ENCODE peak calls at places on chromosomes 11 and 22, in four cellular contexts. C is AG09309, P is fibroblast of the aortic adventitia, S is AG10803. K is an unnamed sample.

GRCh38 chr22:43955883-43956286 is 643 bp downstream of the SAMM50 start:
- DNase-seq in C (no peak), P (peak; percentile 51), S (peak; percentile 12), K (no peak)

GRCh38 chr11:116929393-116930090 is 92.1 kb upstream of the APOA1 start:
- DNase-seq in C (no peak), P (peak; percentile 51), S (no peak), K (no peak)

GRCh38 chr11:35413568-35413967 is 5.8 kb downstream of the SLC1A2 start:
- DNase-seq in C (no peak), P (no peak), S (no peak), K (no peak)

GRCh38 chr11:45157247-45158209 is 11.1 kb downstream of the PRDM11 start:
- DNase-seq in C (no peak), P (no peak), S (no peak), K (no peak)

GRCh38 chr11:24808173-24808572 is 311.3 kb downstream of the LUZP2 start:
- DNase-seq in C (no peak), P (no peak), S (no peak), K (no peak)

GRCh38 chr11:74681686-74682651 is 49.3 kb downstream of the CHRDL2 start:
- DNase-seq in C (no peak), P (no peak), S (no peak), K (no peak)

GRCh38 chr11:134071766-134072403 is 3.0 kb downstream of the JAM3 start:
- DNase-seq in C (no peak), P (no peak), S (peak; percentile 28), K (no peak)

GRCh38 chr22:46547883-46548244 is 10.4 kb upstream of the CELSR1 start:
- DNase-seq in C (peak; percentile 70), P (peak; percentile 92), S (peak; percentile 90), K (no peak)

GRCh38 chr11:19933801-19934488 is 221.3 kb downstream of the NAV2 start:
- DNase-seq in C (no peak), P (no peak), S (no peak), K (no peak)

GRCh38 chr11:130897262-130898182 is 18.8 kb downstream of the SNX19 start:
- DNase-seq in C (peak; percentile 92), P (peak; percentile 98), S (peak; percentile 98), K (peak; percentile 93)

GRCh38 chr11:21323617-21324016 is 654.2 kb downstream of the NELL1 start:
- DNase-seq in C (no peak), P (no peak), S (no peak), K (no peak)

GRCh38 chr22:25514436-25514835 is 50.0 kb upstream of the GRK3 start:
- DNase-seq in C (no peak), P (no peak), S (no peak), K (peak; percentile 4)

GRCh38 chr22:41256254-41256897 is 15.6 kb upstream of the CHADL start:
- DNase-seq in C (peak; percentile 17), P (peak; percentile 66), S (peak; percentile 55), K (peak; percentile 47)

GRCh38 chr22:43550024-43550620 is 138.3 kb downstream of the MPPED1 start:
- DNase-seq in C (no peak), P (no peak), S (no peak), K (no peak)

GRCh38 chr11:1488575-1489180 is 2.1 kb upstream of the MOB2 start:
- DNase-seq in C (no peak), P (no peak), S (no peak), K (no peak)

GRCh38 chr22:37212174-37212906 is at the start of gene SSTR3:
- DNase-seq in C (no peak), P (no peak), S (no peak), K (no peak)

GRCh38 chr11:64086263-64086938 is 50.7 kb downstream of the FLRT1 start:
- DNase-seq in C (no peak), P (peak; percentile 65), S (peak; percentile 46), K (peak; percentile 14)

GRCh38 chr11:134140961-134141490 is 72.2 kb downstream of the JAM3 start:
- DNase-seq in C (no peak), P (no peak), S (no peak), K (no peak)

GRCh38 chr11:69115586-69116560 is 39.9 kb upstream of the SMIM38 start:
- DNase-seq in C (no peak), P (no peak), S (no peak), K (no peak)

GRCh38 chr11:3950996-3951662 is 95.7 kb downstream of the STIM1 start:
- DNase-seq in C (no peak), P (peak; percentile 69), S (peak; percentile 67), K (no peak)

GRCh38 chr11:37394236-37394870 is 796.3 kb upstream of the RAG2 start:
- DNase-seq in C (no peak), P (no peak), S (no peak), K (no peak)

GRCh38 chr11:65363770-65364169 is 9.2 kb downstream of the TIGD3 start:
- DNase-seq in C (no peak), P (no peak), S (no peak), K (no peak)

GRCh38 chr11:105912666-105913065 is 109.4 kb downstream of the MSANTD4 start:
- DNase-seq in C (no peak), P (no peak), S (no peak), K (no peak)

GRCh38 chr11:113577356-113578163 is 102.4 kb upstream of the DRD2 start:
- DNase-seq in C (no peak), P (no peak), S (no peak), K (no peak)

GRCh38 chr22:22011964-22012363 is 29.4 kb upstream of the TOP3B start:
- DNase-seq in C (no peak), P (no peak), S (no peak), K (no peak)

GRCh38 chr11:92580931-92581330 is 356.3 kb downstream of the FAT3 start:
- DNase-seq in C (no peak), P (no peak), S (no peak), K (no peak)

GRCh38 chr11:2434506-2435255 is 9.6 kb downstream of the TRPM5 start:
- DNase-seq in C (no peak), P (no peak), S (no peak), K (no peak)

DNA sequence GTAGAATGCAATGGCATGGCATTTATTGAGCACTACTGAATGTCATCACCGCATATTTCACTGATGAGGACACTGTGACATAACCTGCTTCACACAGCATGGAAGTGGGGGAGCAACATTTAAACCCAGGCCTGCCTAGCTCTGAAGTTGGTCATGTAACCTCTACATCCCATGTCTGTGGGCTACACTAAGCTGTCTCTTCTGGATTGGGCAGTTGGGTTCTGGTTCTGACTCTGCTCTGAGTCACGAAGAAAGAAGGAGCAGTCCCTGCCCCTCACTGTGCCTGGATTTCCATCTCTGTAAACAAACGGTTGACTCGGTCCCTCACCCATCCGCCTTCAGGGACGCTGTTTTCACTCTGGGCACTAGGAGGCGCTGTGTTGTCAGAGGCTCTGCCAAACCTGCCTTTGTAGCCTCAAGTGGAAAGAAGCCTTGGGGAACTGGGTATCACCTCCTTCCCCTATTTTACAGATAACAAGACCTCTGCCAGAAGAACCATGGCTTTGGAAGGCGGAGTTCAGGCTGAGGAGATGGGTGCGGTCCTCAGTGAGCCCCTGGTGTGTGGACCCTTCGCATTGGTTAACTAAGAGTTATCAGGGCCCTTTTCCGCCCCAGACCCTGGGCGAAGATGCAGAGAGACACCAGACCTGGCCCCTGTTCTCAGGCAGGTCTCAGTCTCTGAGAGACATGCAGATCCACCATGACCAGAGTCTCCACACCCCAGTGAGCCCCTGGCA is 12.6 kb upstream of the ARHGEF17 start:
- DNase-seq in C (no peak), P (peak; percentile 83), S (peak; percentile 86), K (no peak)
- TF ChIP-seq CTCF in C (peak; percentile 96), P (peak; percentile 99), S (peak; percentile 97), K (no peak)

DNA sequence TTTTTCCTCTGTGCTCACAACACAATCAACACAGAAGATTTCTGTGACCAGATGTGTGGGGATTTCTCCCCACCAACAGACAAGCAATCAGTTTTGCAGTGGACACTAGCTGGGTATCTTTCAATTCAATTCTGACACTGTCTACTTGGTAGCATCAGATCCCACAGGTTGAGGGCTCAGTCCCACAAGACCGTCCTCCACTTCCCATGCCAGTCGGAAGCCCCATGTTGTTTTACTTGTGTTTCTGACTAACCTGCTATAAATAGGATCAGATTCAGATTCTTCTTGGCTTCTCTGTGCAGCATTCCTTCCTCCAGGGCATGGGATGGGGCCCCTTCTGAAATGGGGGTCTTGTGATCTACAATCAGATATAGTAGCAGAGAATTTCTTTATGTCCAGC is 19.6 kb downstream of the ACER3 start:
- DNase-seq in C (no peak), P (no peak), S (peak; percentile 31), K (no peak)
- TF ChIP-seq CTCF in C (peak; percentile 18), P (no peak), S (peak; percentile 36), K (no peak)

GRCh38 chr11:58268142-58268541 is at the start of gene OR10W1:
- DNase-seq in C (no peak), P (no peak), S (no peak), K (no peak)
- TF ChIP-seq CTCF in C (no peak), P (no peak), S (no peak), K (no peak)

GRCh38 chr11:59141673-59142460 is 789 bp upstream of the FAM111A start:
- DNase-seq in C (no peak), P (peak; percentile 61), S (peak; percentile 71), K (no peak)
- TF ChIP-seq CTCF in C (no peak), P (no peak), S (no peak), K (no peak)

GRCh38 chr11:73331138-73331916 is 23.3 kb downstream of the ARHGEF17 start:
- DNase-seq in C (no peak), P (peak; percentile 39), S (no peak), K (no peak)

GRCh38 chr11:73333626-73334199 is 25.6 kb downstream of the ARHGEF17 start:
- DNase-seq in C (no peak), P (no peak), S (no peak), K (no peak)

GRCh38 chr11:73327812-73328364 is 19.8 kb downstream of the ARHGEF17 start:
- DNase-seq in C (no peak), P (no peak), S (no peak), K (no peak)

GRCh38 chr11:73333173-73333572 is 25.1 kb downstream of the ARHGEF17 start:
- DNase-seq in C (no peak), P (no peak), S (no peak), K (no peak)

DNA sequence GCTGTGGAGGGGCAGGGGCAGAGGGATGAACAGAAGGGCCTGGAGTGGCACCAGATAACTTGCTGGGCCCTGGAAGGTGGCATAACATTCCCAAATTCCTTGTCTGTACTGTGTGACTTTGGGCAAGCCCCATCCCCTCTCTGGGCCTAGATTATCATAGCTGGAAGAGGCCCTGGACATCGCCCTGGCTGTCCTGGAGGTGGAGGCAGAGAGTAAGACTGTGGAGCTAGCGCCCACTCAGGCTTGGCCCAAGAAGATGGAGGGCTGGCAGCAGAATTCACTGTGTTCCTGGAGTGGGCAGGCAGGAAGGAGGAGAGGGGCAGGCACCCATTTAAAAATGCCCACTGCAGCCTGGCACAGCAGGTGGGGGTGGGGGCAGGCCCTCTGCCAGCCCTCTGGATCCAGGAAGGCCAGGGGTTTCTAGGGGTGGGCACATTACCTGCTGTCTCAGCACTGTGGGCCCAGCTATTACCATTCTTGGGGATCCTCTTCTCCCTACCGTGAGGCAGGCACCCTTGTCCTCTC is 22.6 kb downstream of the ARHGEF17 start:
- DNase-seq in C (no peak), P (peak; percentile 47), S (no peak), K (no peak)
- TF ChIP-seq CTCF in C (peak; percentile 58), P (peak; percentile 66), S (peak; percentile 61), K (peak; percentile 56)

K was measured in AG09319.